ENCODE peak calls at places on chromosomes 13 and 19, in seven cellular contexts. B, E, A, U, L, W and D are unnamed samples.
A peak's percentile ranks its signal among the peaks of the same experiment; 100 is the strongest.

GRCh38 chr13:79913141-79913827 is 427.6 kb downstream of the SPRY2 start:
- DNase-seq in B (no peak), E (no peak), A (no peak), U (no peak), L (no peak), W (no peak), D (no peak)

GRCh38 chr13:108947551-108948030 is 318.2 kb downstream of the MYO16 start:
- DNase-seq in B (no peak), E (no peak), A (no peak), U (no peak), L (no peak), W (no peak), D (no peak)

GRCh38 chr13:99980201-99981114 is 1.1 kb upstream of the ZIC2 start:
- DNase-seq in B (no peak), E (peak; percentile 81), A (peak; percentile 52), U (peak; percentile 40), L (peak; percentile 67), W (no peak), D (peak; percentile 71)

GRCh38 chr13:39455534-39456175 is 147.3 kb downstream of the LHFPL6 start:
- DNase-seq in B (no peak), E (no peak), A (no peak), U (no peak), L (no peak), W (no peak), D (no peak)

GRCh38 chr13:21058361-21058760 is 3.0 kb downstream of the LATS2 start:
- DNase-seq in B (no peak), E (peak; percentile 37), A (no peak), U (no peak), L (no peak), W (no peak), D (no peak)

GRCh38 chr19:12955996-12956395 is 1.0 kb downstream of the GADD45GIP1 start:
- DNase-seq in B (no peak), E (peak; percentile 28), A (no peak), U (no peak), L (no peak), W (no peak), D (no peak)

GRCh38 chr13:23701646-23702045 is 131.4 kb downstream of the TNFRSF19 start:
- DNase-seq in B (peak; percentile 85), E (no peak), A (no peak), U (no peak), L (no peak), W (no peak), D (no peak)

GRCh38 chr13:84917252-84917878 is 881.9 kb downstream of the SLITRK6 start:
- DNase-seq in B (no peak), E (peak; percentile 28), A (no peak), U (no peak), L (no peak), W (no peak), D (no peak)

GRCh38 chr13:25930655-25931054 is 121.2 kb downstream of the SHISA2 start:
- DNase-seq in B (no peak), E (no peak), A (no peak), U (no peak), L (no peak), W (no peak), D (no peak)

GRCh38 chr19:32819415-32820400 is 49.9 kb downstream of the SLC7A9 start:
- DNase-seq in B (no peak), E (no peak), A (no peak), U (no peak), L (no peak), W (no peak), D (no peak)

GRCh38 chr13:24668955-24669354 is 11.3 kb upstream of the ATP12A start:
- DNase-seq in B (no peak), E (peak; percentile 98), A (no peak), U (no peak), L (no peak), W (no peak), D (no peak)

GRCh38 chr13:109204252-109204651 is 574.8 kb downstream of the MYO16 start:
- DNase-seq in B (no peak), E (no peak), A (no peak), U (no peak), L (no peak), W (no peak), D (no peak)

GRCh38 chr13:66312312-66313087 is 917.6 kb downstream of the PCDH9 start:
- DNase-seq in B (no peak), E (peak; percentile 7), A (no peak), U (no peak), L (no peak), W (no peak), D (peak; percentile 76)

GRCh38 chr13:77574076-77574475 is 38.6 kb downstream of the SCEL start:
- DNase-seq in B (no peak), E (no peak), A (no peak), U (no peak), L (no peak), W (no peak), D (no peak)

GRCh38 chr19:6424190-6424938 is at the start of gene KHSRP:
- DNase-seq in B (no peak), E (no peak), A (peak; percentile 25), U (peak; percentile 27), L (no peak), W (no peak), D (no peak)

GRCh38 chr13:45851171-45851889 is at the start of gene SIAH3:
- DNase-seq in B (no peak), E (peak; percentile 55), A (peak; percentile 13), U (no peak), L (peak; percentile 4), W (no peak), D (no peak)

GRCh38 chr13:29498426-29499040 is 97.0 kb downstream of the SLC7A1 start:
- DNase-seq in B (no peak), E (no peak), A (no peak), U (no peak), L (no peak), W (no peak), D (no peak)

GRCh38 chr19:21335721-21336120 is 6.5 kb upstream of the ZNF708 start:
- DNase-seq in B (no peak), E (no peak), A (no peak), U (no peak), L (no peak), W (no peak), D (no peak)

GRCh38 chr13:21225082-21225481 is 48.6 kb downstream of the MRPL57 start:
- DNase-seq in B (no peak), E (no peak), A (no peak), U (no peak), L (no peak), W (no peak), D (no peak)

GRCh38 chr19:43773725-43774102 is 7.1 kb downstream of the KCNN4 start:
- DNase-seq in B (no peak), E (no peak), A (no peak), U (no peak), L (no peak), W (no peak), D (no peak)

GRCh38 chr13:100828226-100828625 is 153.6 kb upstream of the TMTC4 start:
- DNase-seq in B (no peak), E (no peak), A (no peak), U (no peak), L (no peak), W (no peak), D (no peak)

GRCh38 chr19:48445256-48445605 is 552 bp upstream of the GRWD1 start:
- DNase-seq in B (peak; percentile 47), E (peak; percentile 86), A (no peak), U (no peak), L (no peak), W (no peak), D (no peak)

GRCh38 chr13:51745236-51745635 is 58.7 kb downstream of the DHRS12 start:
- DNase-seq in B (no peak), E (no peak), A (no peak), U (no peak), L (no peak), W (no peak), D (no peak)